ENCODE peak calls at places on chromosomes 1 and 21, in six cellular contexts. One of them, this sample, is unnamed.

GRCh38 chr1:203274603-203275381 is 30.5 kb upstream of the BTG2 start:
- DNase-seq in activated CD8-positive, alpha-beta T cell treated with anti-CD3 and anti-CD28 coated beads, Interleukin-2, amount 10 ng/mL, durations not matched to agents 7 days and 5 days: no peak
- DNase-seq in GM13977: no peak
- DNase-seq in brain microvascular endothelial cell: no peak
- DNase-seq in mesothelial cell of epicardium: no peak
- DNase-seq in nucleus accumbens: peak; percentile 81
- DNase-seq in this sample: peak; percentile 64

GRCh38 chr1:115299266-115299665 is 38.8 kb downstream of the NGF start:
- DNase-seq in mesothelial cell of epicardium: no peak
- DNase-seq in brain microvascular endothelial cell: no peak
- DNase-seq in activated CD8-positive, alpha-beta T cell treated with anti-CD3 and anti-CD28 coated beads, Interleukin-2, amount 10 ng/mL, durations not matched to agents 7 days and 5 days: no peak
- DNase-seq in GM13977: no peak
- DNase-seq in nucleus accumbens: no peak
- DNase-seq in this sample: no peak

GRCh38 chr1:171850951-171851350 is 9.7 kb downstream of the DNM3 start:
- DNase-seq in nucleus accumbens: no peak
- DNase-seq in mesothelial cell of epicardium: no peak
- DNase-seq in activated CD8-positive, alpha-beta T cell treated with anti-CD3 and anti-CD28 coated beads, Interleukin-2, amount 10 ng/mL, durations not matched to agents 7 days and 5 days: no peak
- DNase-seq in GM13977: no peak
- DNase-seq in brain microvascular endothelial cell: no peak
- DNase-seq in this sample: no peak

GRCh38 chr1:177310326-177310725 is 139.6 kb downstream of the BRINP2 start:
- DNase-seq in nucleus accumbens: peak; percentile 68
- DNase-seq in brain microvascular endothelial cell: no peak
- DNase-seq in mesothelial cell of epicardium: no peak
- DNase-seq in GM13977: no peak
- DNase-seq in activated CD8-positive, alpha-beta T cell treated with anti-CD3 and anti-CD28 coated beads, Interleukin-2, amount 10 ng/mL, durations not matched to agents 7 days and 5 days: no peak
- DNase-seq in this sample: peak; percentile 66

GRCh38 chr21:45536301-45537081 is 5.7 kb downstream of the SLC19A1 start:
- DNase-seq in activated CD8-positive, alpha-beta T cell treated with anti-CD3 and anti-CD28 coated beads, Interleukin-2, amount 10 ng/mL, durations not matched to agents 7 days and 5 days: no peak
- DNase-seq in brain microvascular endothelial cell: no peak
- DNase-seq in GM13977: no peak
- DNase-seq in nucleus accumbens: no peak
- DNase-seq in mesothelial cell of epicardium: peak; percentile 16
- DNase-seq in this sample: no peak

GRCh38 chr1:87556326-87556725 is 227.6 kb downstream of the LMO4 start:
- DNase-seq in activated CD8-positive, alpha-beta T cell treated with anti-CD3 and anti-CD28 coated beads, Interleukin-2, amount 10 ng/mL, durations not matched to agents 7 days and 5 days: no peak
- DNase-seq in GM13977: no peak
- DNase-seq in brain microvascular endothelial cell: no peak
- DNase-seq in mesothelial cell of epicardium: no peak
- DNase-seq in nucleus accumbens: no peak
- DNase-seq in this sample: no peak

GRCh38 chr1:67647036-67647798 is 37.8 kb upstream of the GADD45A start:
- DNase-seq in mesothelial cell of epicardium: no peak
- DNase-seq in GM13977: no peak
- DNase-seq in nucleus accumbens: no peak
- DNase-seq in activated CD8-positive, alpha-beta T cell treated with anti-CD3 and anti-CD28 coated beads, Interleukin-2, amount 10 ng/mL, durations not matched to agents 7 days and 5 days: no peak
- DNase-seq in brain microvascular endothelial cell: no peak
- DNase-seq in this sample: no peak

GRCh38 chr1:93180723-93181613 is at the start of gene CCDC18:
- DNase-seq in nucleus accumbens: no peak
- DNase-seq in brain microvascular endothelial cell: peak; percentile 55
- DNase-seq in mesothelial cell of epicardium: no peak
- DNase-seq in GM13977: peak; percentile 54
- DNase-seq in activated CD8-positive, alpha-beta T cell treated with anti-CD3 and anti-CD28 coated beads, Interleukin-2, amount 10 ng/mL, durations not matched to agents 7 days and 5 days: peak; percentile 77
- DNase-seq in this sample: peak; percentile 58

GRCh38 chr1:202145325-202146140 is 996 bp upstream of the ARL8A start:
- DNase-seq in activated CD8-positive, alpha-beta T cell treated with anti-CD3 and anti-CD28 coated beads, Interleukin-2, amount 10 ng/mL, durations not matched to agents 7 days and 5 days: peak; percentile 49
- DNase-seq in brain microvascular endothelial cell: no peak
- DNase-seq in mesothelial cell of epicardium: no peak
- DNase-seq in nucleus accumbens: no peak
- DNase-seq in GM13977: peak; percentile 64
- DNase-seq in this sample: no peak

GRCh38 chr1:45568421-45568820 is 15.4 kb upstream of the NASP start:
- DNase-seq in GM13977: no peak
- DNase-seq in activated CD8-positive, alpha-beta T cell treated with anti-CD3 and anti-CD28 coated beads, Interleukin-2, amount 10 ng/mL, durations not matched to agents 7 days and 5 days: no peak
- DNase-seq in nucleus accumbens: no peak
- DNase-seq in mesothelial cell of epicardium: no peak
- DNase-seq in brain microvascular endothelial cell: no peak
- DNase-seq in this sample: no peak

GRCh38 chr1:202568466-202569196 is 141.6 kb downstream of the SYT2 start:
- DNase-seq in brain microvascular endothelial cell: no peak
- DNase-seq in mesothelial cell of epicardium: no peak
- DNase-seq in nucleus accumbens: no peak
- DNase-seq in activated CD8-positive, alpha-beta T cell treated with anti-CD3 and anti-CD28 coated beads, Interleukin-2, amount 10 ng/mL, durations not matched to agents 7 days and 5 days: no peak
- DNase-seq in GM13977: no peak
- DNase-seq in this sample: no peak

GRCh38 chr1:26384076-26384475 is 11.5 kb upstream of the ZNF683 start:
- DNase-seq in GM13977: no peak
- DNase-seq in mesothelial cell of epicardium: no peak
- DNase-seq in activated CD8-positive, alpha-beta T cell treated with anti-CD3 and anti-CD28 coated beads, Interleukin-2, amount 10 ng/mL, durations not matched to agents 7 days and 5 days: no peak
- DNase-seq in nucleus accumbens: no peak
- DNase-seq in brain microvascular endothelial cell: no peak
- DNase-seq in this sample: no peak

GRCh38 chr1:152000989-152001630 is 7.5 kb upstream of the S100A10 start:
- DNase-seq in activated CD8-positive, alpha-beta T cell treated with anti-CD3 and anti-CD28 coated beads, Interleukin-2, amount 10 ng/mL, durations not matched to agents 7 days and 5 days: no peak
- DNase-seq in nucleus accumbens: no peak
- DNase-seq in GM13977: no peak
- DNase-seq in brain microvascular endothelial cell: no peak
- DNase-seq in mesothelial cell of epicardium: no peak
- DNase-seq in this sample: no peak

GRCh38 chr21:35179990-35180557 is 131.0 kb upstream of the RUNX1 start:
- DNase-seq in brain microvascular endothelial cell: peak; percentile 55
- DNase-seq in activated CD8-positive, alpha-beta T cell treated with anti-CD3 and anti-CD28 coated beads, Interleukin-2, amount 10 ng/mL, durations not matched to agents 7 days and 5 days: no peak
- DNase-seq in nucleus accumbens: no peak
- DNase-seq in GM13977: no peak
- DNase-seq in mesothelial cell of epicardium: no peak
- DNase-seq in this sample: no peak

GRCh38 chr1:166701603-166702090 is 137.6 kb upstream of the POGK start:
- DNase-seq in nucleus accumbens: no peak
- DNase-seq in GM13977: no peak
- DNase-seq in activated CD8-positive, alpha-beta T cell treated with anti-CD3 and anti-CD28 coated beads, Interleukin-2, amount 10 ng/mL, durations not matched to agents 7 days and 5 days: no peak
- DNase-seq in brain microvascular endothelial cell: no peak
- DNase-seq in mesothelial cell of epicardium: no peak
- DNase-seq in this sample: no peak

GRCh38 chr1:198498881-198499280 is 41.6 kb downstream of the ATP6V1G3 start:
- DNase-seq in mesothelial cell of epicardium: no peak
- DNase-seq in nucleus accumbens: no peak
- DNase-seq in brain microvascular endothelial cell: no peak
- DNase-seq in activated CD8-positive, alpha-beta T cell treated with anti-CD3 and anti-CD28 coated beads, Interleukin-2, amount 10 ng/mL, durations not matched to agents 7 days and 5 days: no peak
- DNase-seq in GM13977: no peak
- DNase-seq in this sample: no peak

GRCh38 chr21:40047993-40048730 is 180.9 kb downstream of the PCP4 start:
- DNase-seq in brain microvascular endothelial cell: no peak
- DNase-seq in activated CD8-positive, alpha-beta T cell treated with anti-CD3 and anti-CD28 coated beads, Interleukin-2, amount 10 ng/mL, durations not matched to agents 7 days and 5 days: no peak
- DNase-seq in nucleus accumbens: no peak
- DNase-seq in mesothelial cell of epicardium: no peak
- DNase-seq in GM13977: no peak
- DNase-seq in this sample: no peak